ENCODE peak calls at places on chromosomes 5 and 9, in seven cellular contexts. K, J, H, B, P, I and W are unnamed samples.

GRCh38 chr5:144469106-144469505 is 298.4 kb downstream of the KCTD16 start:
- DNase-seq in K (no peak), J (no peak), H (no peak), B (no peak), P (no peak), I (no peak), W (no peak)

GRCh38 chr5:109467058-109467457 is 57.3 kb upstream of the PJA2 start:
- DNase-seq in K (no peak), J (no peak), H (no peak), B (no peak), P (no peak), I (no peak), W (no peak)

GRCh38 chr5:168575391-168576372 is 3.5 kb downstream of the PANK3 start:
- DNase-seq in K (no peak), J (no peak), H (no peak), B (no peak), P (peak), I (no peak), W (no peak)

GRCh38 chr5:106862450-106863193 is 808.1 kb downstream of the EFNA5 start:
- DNase-seq in K (no peak), J (no peak), H (no peak), B (no peak), P (no peak), I (no peak), W (no peak)

GRCh38 chr5:8848997-8849585 is 696.8 kb downstream of the SEMA5A start:
- DNase-seq in K (no peak), J (no peak), H (no peak), B (no peak), P (peak), I (no peak), W (no peak)

GRCh38 chr5:8570529-8570928 is 701.6 kb downstream of the MTRR start:
- DNase-seq in K (no peak), J (no peak), H (no peak), B (no peak), P (no peak), I (no peak), W (no peak)

GRCh38 chr9:137851516-137852217 is 25.9 kb upstream of the CACNA1B start:
- DNase-seq in K (no peak), J (no peak), H (no peak), B (no peak), P (no peak), I (no peak), W (no peak)

GRCh38 chr5:55991768-55992486 is 2.8 kb downstream of the IL6ST start:
- DNase-seq in K (no peak), J (no peak), H (no peak), B (no peak), P (no peak), I (no peak), W (no peak)

GRCh38 chr9:87069690-87070089 is 122.4 kb upstream of the GAS1 start:
- DNase-seq in K (no peak), J (no peak), H (no peak), B (no peak), P (no peak), I (no peak), W (no peak)

GRCh38 chr5:177427211-177427822 is 841 bp downstream of the GRK6 start:
- DNase-seq in K (no peak), J (no peak), H (no peak), B (no peak), P (peak), I (no peak), W (no peak)

GRCh38 chr9:93132287-93132927 is 1.6 kb downstream of the NINJ1 start:
- DNase-seq in K (no peak), J (no peak), H (peak), B (peak), P (no peak), I (no peak), W (no peak)

GRCh38 chr5:15968994-15969393 is 210.6 kb downstream of the MARCHF11 start:
- DNase-seq in K (no peak), J (no peak), H (no peak), B (no peak), P (no peak), I (no peak), W (no peak)

GRCh38 chr5:168818586-168818985 is 239.4 kb upstream of the PANK3 start:
- DNase-seq in K (no peak), J (no peak), H (no peak), B (no peak), P (no peak), I (no peak), W (no peak)

GRCh38 chr9:90893706-90894105 is 92.1 kb downstream of the SYK start:
- DNase-seq in K (no peak), J (no peak), H (no peak), B (no peak), P (no peak), I (no peak), W (no peak)

GRCh38 chr9:1979815-1980367 is 35.3 kb upstream of the SMARCA2 start:
- DNase-seq in K (no peak), J (no peak), H (no peak), B (no peak), P (no peak), I (no peak), W (no peak)

GRCh38 chr5:107170620-107171019 is 500.1 kb downstream of the EFNA5 start:
- DNase-seq in K (no peak), J (no peak), H (no peak), B (no peak), P (no peak), I (no peak), W (no peak)

GRCh38 chr5:134576386-134577021 is 51.0 kb downstream of the JADE2 start:
- DNase-seq in K (no peak), J (no peak), H (no peak), B (no peak), P (no peak), I (no peak), W (no peak)

GRCh38 chr5:135231289-135231688 is 167.7 kb downstream of the MACROH2A1 start:
- DNase-seq in K (no peak), J (no peak), H (no peak), B (no peak), P (no peak), I (no peak), W (no peak)

GRCh38 chr5:38208782-38209378 is 49.5 kb upstream of the EGFLAM start:
- DNase-seq in K (no peak), J (no peak), H (peak), B (peak), P (peak), I (no peak), W (no peak)

GRCh38 chr5:37575541-37576489 is 196.7 kb downstream of the WDR70 start:
- DNase-seq in K (no peak), J (no peak), H (no peak), B (no peak), P (no peak), I (no peak), W (no peak)

GRCh38 chr9:126956929-126957686 is 42.5 kb downstream of the RALGPS1 start:
- DNase-seq in K (no peak), J (no peak), H (no peak), B (no peak), P (peak), I (no peak), W (no peak)

GRCh38 chr9:125524522-125524921 is 182.5 kb downstream of the MAPKAP1 start:
- DNase-seq in K (no peak), J (no peak), H (no peak), B (no peak), P (no peak), I (no peak), W (no peak)

GRCh38 chr5:151483176-151483575 is 35.8 kb downstream of the SLC36A1 start:
- DNase-seq in K (no peak), J (no peak), H (peak), B (peak), P (no peak), I (no peak), W (no peak)

GRCh38 chr5:53430618-53431252 is 49.7 kb upstream of the FST start:
- DNase-seq in K (no peak), J (no peak), H (no peak), B (no peak), P (peak), I (no peak), W (no peak)

GRCh38 chr5:62977641-62978040 is 399.0 kb downstream of the LRRC70 start:
- DNase-seq in K (no peak), J (no peak), H (no peak), B (no peak), P (no peak), I (no peak), W (no peak)

GRCh38 chr9:131282175-131282574 is 5.9 kb upstream of the FAM78A start:
- DNase-seq in K (no peak), J (no peak), H (no peak), B (no peak), P (no peak), I (no peak), W (no peak)

GRCh38 chr9:134061688-134062371 is 6.0 kb downstream of the BRD3 start:
- DNase-seq in K (no peak), J (no peak), H (no peak), B (no peak), P (no peak), I (peak), W (no peak)

GRCh38 chr5:57676228-57677098 is 193.9 kb upstream of the ACTBL2 start:
- DNase-seq in K (no peak), J (no peak), H (no peak), B (no peak), P (no peak), I (no peak), W (no peak)